ENCODE peak calls at places on chromosomes 2 and 18, in six cellular contexts. D is cardiac fibroblast; W is ovary; L is HFF-Myc; B is AG09309; K is CD8-positive, alpha-beta T cell. S is an unnamed sample.

GRCh38 chr18:77000527-77000926 is 132.1 kb downstream of the MBP start:
- DNase-seq in D (peak), W (peak), L (no peak), B (no peak), K (peak), S (no peak)

GRCh38 chr2:217288472-217289063 is 428.7 kb upstream of the TNP1 start:
- DNase-seq in D (no peak), W (no peak), L (no peak), B (no peak), K (no peak), S (no peak)

GRCh38 chr2:45004569-45005181 is 4.6 kb downstream of the SIX2 start:
- DNase-seq in D (no peak), W (no peak), L (no peak), B (no peak), K (no peak), S (no peak)

GRCh38 chr2:134782792-134783191 is 55.6 kb upstream of the ACMSD start:
- DNase-seq in D (peak), W (no peak), L (no peak), B (no peak), K (no peak), S (no peak)

GRCh38 chr2:239400000-239400831 is 604 bp downstream of the HDAC4 start:
- DNase-seq in D (peak), W (no peak), L (no peak), B (no peak), K (peak), S (no peak)

GRCh38 chr2:215397632-215398341 is 38.1 kb downstream of the FN1 start:
- DNase-seq in D (peak), W (no peak), L (no peak), B (no peak), K (no peak), S (no peak)

GRCh38 chr2:176582990-176583481 is 313.8 kb downstream of the MTX2 start:
- DNase-seq in D (peak), W (peak), L (peak), B (peak), K (no peak), S (peak)

GRCh38 chr2:203280428-203281064 is 41.7 kb downstream of the CYP20A1 start:
- DNase-seq in D (peak), W (no peak), L (no peak), B (peak), K (no peak), S (peak)

GRCh38 chr18:77131652-77132368 is 773 bp downstream of the MBP start:
- DNase-seq in D (peak), W (peak), L (no peak), B (no peak), K (peak), S (no peak)

GRCh38 chr18:499351-500229 is 911 bp downstream of the COLEC12 start:
- DNase-seq in D (peak), W (no peak), L (no peak), B (peak), K (no peak), S (peak)

GRCh38 chr2:39603436-39603835 is 62.3 kb upstream of the TMEM178A start:
- DNase-seq in D (peak), W (no peak), L (no peak), B (peak), K (no peak), S (no peak)

GRCh38 chr18:48817021-48817461 is 133.7 kb downstream of the SMAD7 start:
- DNase-seq in D (no peak), W (peak), L (no peak), B (no peak), K (no peak), S (no peak)

GRCh38 chr2:112728029-112728362 is 7.2 kb downstream of the NT5DC4 start:
- DNase-seq in D (no peak), W (no peak), L (no peak), B (no peak), K (no peak), S (no peak)

GRCh38 chr2:240911641-240912265 is 5.6 kb downstream of the CROCC2 start:
- DNase-seq in D (peak), W (no peak), L (no peak), B (peak), K (no peak), S (no peak)

GRCh38 chr2:80510716-80511115 is 206.2 kb upstream of the LRRTM1 start:
- DNase-seq in D (no peak), W (no peak), L (no peak), B (no peak), K (no peak), S (no peak)

GRCh38 chr2:24352664-24353063 is 7.7 kb downstream of the ITSN2 start:
- DNase-seq in D (peak), W (no peak), L (no peak), B (no peak), K (no peak), S (no peak)

GRCh38 chr2:176814740-176815367 is 397.7 kb upstream of the HNRNPA3 start:
- DNase-seq in D (peak), W (no peak), L (no peak), B (no peak), K (no peak), S (no peak)

GRCh38 chr2:52904511-52904910 is 863.1 kb upstream of the CHAC2 start:
- DNase-seq in D (no peak), W (no peak), L (no peak), B (no peak), K (no peak), S (no peak)

GRCh38 chr2:69353360-69353759 is 33.7 kb downstream of the GFPT1 start:
- DNase-seq in D (peak), W (no peak), L (no peak), B (no peak), K (no peak), S (no peak)

GRCh38 chr2:45014016-45014702 is 4.9 kb upstream of the SIX2 start:
- DNase-seq in D (peak), W (no peak), L (no peak), B (no peak), K (no peak), S (no peak)

GRCh38 chr2:240211598-240212424 is 71.4 kb upstream of the OTOS start:
- DNase-seq in D (no peak), W (no peak), L (no peak), B (no peak), K (no peak), S (no peak)

GRCh38 chr2:1989216-1989615 is 244.9 kb upstream of the PXDN start:
- DNase-seq in D (no peak), W (no peak), L (no peak), B (no peak), K (no peak), S (no peak)

GRCh38 chr2:1988049-1988448 is 243.7 kb upstream of the PXDN start:
- DNase-seq in D (no peak), W (no peak), L (no peak), B (no peak), K (no peak), S (no peak)

GRCh38 chr2:1990151-1990589 is 245.9 kb upstream of the PXDN start:
- DNase-seq in D (no peak), W (no peak), L (no peak), B (no peak), K (no peak), S (no peak)

GRCh38 chr2:1987379-1987778 is 243.1 kb upstream of the PXDN start:
- DNase-seq in D (no peak), W (no peak), L (no peak), B (no peak), K (no peak), S (no peak)

DNA sequence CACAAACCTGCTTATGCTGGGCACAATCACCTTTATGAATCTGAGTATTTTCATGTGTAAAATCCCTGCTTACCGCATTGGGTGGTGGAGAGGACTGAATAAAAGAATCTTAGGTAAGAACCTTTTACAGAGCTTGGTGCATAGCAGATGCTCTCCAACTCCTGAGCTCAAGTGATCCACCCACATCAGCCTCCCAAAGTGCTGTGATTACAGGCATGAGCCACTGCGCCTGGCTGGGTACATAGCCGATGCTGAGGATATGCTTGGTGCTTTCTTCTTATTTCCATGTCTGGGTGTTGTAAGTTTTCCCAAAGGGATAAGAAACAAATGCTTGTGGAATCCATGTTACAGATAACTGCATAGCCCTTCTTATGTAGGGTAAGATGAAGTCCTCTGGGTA is 244.3 kb upstream of the PXDN start:
- DNase-seq in D (no peak), W (no peak), L (no peak), B (no peak), K (no peak), S (no peak)
- H3K4me3 ChIP-seq in D (no peak), W (no peak), L (no peak), B (no peak), K (no peak), S (no peak)

GRCh38 chr2:36356990-36357505 is 1.5 kb downstream of the CRIM1 start:
- DNase-seq in D (no peak), W (peak), L (no peak), B (no peak), K (no peak), S (no peak)
- H3K4me3 ChIP-seq in D (peak), W (peak), L (peak), B (peak), K (peak), S (peak)

GRCh38 chr2:178069551-178069950 is 3.0 kb downstream of the PDE11A start:
- DNase-seq in D (no peak), W (no peak), L (no peak), B (no peak), K (no peak), S (no peak)

GRCh38 chr2:178072383-178073301 is at the start of gene PDE11A:
- DNase-seq in D (peak), W (peak), L (peak), B (peak), K (no peak), S (peak)

GRCh38 chr2:178074123-178075005 is 1.8 kb upstream of the PDE11A start:
- DNase-seq in D (no peak), W (no peak), L (no peak), B (no peak), K (no peak), S (no peak)

GRCh38 chr2:178070824-178071223 is 1.8 kb downstream of the PDE11A start:
- DNase-seq in D (no peak), W (no peak), L (no peak), B (no peak), K (no peak), S (no peak)

DNA sequence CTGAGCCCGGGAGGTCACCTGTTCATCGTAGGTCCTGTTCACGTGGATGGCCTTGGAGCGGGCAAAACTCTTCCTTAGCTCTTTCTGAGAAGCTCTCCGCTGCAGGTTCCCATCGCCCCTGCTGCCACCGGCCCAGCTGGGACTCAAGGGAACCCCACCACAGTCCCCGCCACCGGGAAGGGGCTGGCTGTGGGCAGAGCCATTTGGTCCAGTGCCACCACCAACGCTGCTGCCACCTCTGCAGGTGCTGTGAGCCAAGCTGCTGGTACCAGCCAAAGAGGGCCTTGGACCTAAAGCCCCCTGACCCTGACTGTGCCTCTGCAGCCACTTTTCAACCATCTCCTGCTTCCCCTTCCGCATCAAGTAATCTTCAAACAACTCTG is 586 bp downstream of the PDE11A start:
- DNase-seq in D (no peak), W (no peak), L (no peak), B (no peak), K (no peak), S (no peak)
- H3K4me3 ChIP-seq in D (no peak), W (no peak), L (peak), B (peak), K (no peak), S (no peak)

GRCh38 chr2:31944828-31945571 is 65.8 kb downstream of the MEMO1 start:
- DNase-seq in D (peak), W (no peak), L (no peak), B (no peak), K (no peak), S (no peak)
- H3K4me3 ChIP-seq in D (no peak), W (no peak), L (no peak), B (no peak), K (no peak), S (no peak)

GRCh38 chr2:235665656-235666239 is 171.9 kb downstream of the AGAP1 start:
- DNase-seq in D (no peak), W (peak), L (no peak), B (no peak), K (no peak), S (no peak)
- H3K4me3 ChIP-seq in D (no peak), W (no peak), L (peak), B (no peak), K (no peak), S (peak)

S was measured in AG04449.